ENCODE peak calls at places on chromosomes 2 and 18, in six cellular contexts. D, N, O, T, G and Z are unnamed samples.

GRCh38 chr2:55865095-55865835 is 58.3 kb downstream of the EFEMP1 start:
- DNase-seq in G (peak), T (no peak), N (no peak), O (no peak), D (no peak), Z (peak)

GRCh38 chr2:152602750-152603149 is 114.5 kb downstream of the PRPF40A start:
- DNase-seq in D (no peak), N (no peak), O (no peak), T (no peak), G (no peak), Z (no peak)

GRCh38 chr2:231369580-231370428 is 25.7 kb upstream of the B3GNT7 start:
- DNase-seq in G (no peak), N (peak), O (no peak), T (no peak), D (no peak), Z (no peak)

GRCh38 chr2:37454851-37455762 is 110.7 kb downstream of the QPCT start:
- DNase-seq in T (no peak), D (no peak), N (no peak), O (no peak), G (no peak), Z (no peak)

GRCh38 chr2:152132321-152132720 is 33.5 kb upstream of the CACNB4 start:
- DNase-seq in T (no peak), G (peak), O (no peak), D (no peak), N (no peak), Z (peak)

GRCh38 chr2:171235262-171235881 is 74.7 kb upstream of the TLK1 start:
- DNase-seq in G (no peak), O (no peak), T (no peak), N (no peak), D (no peak), Z (no peak)

GRCh38 chr18:48834421-48835011 is 116.2 kb downstream of the SMAD7 start:
- DNase-seq in G (peak), T (peak), O (peak), N (peak), D (no peak), Z (peak)

GRCh38 chr2:37847792-37848191 is 77.3 kb upstream of the RMDN2 start:
- DNase-seq in G (no peak), O (no peak), T (no peak), N (no peak), D (no peak), Z (no peak)

GRCh38 chr2:142892715-142893114 is 15.3 kb downstream of the KYNU start:
- DNase-seq in N (no peak), D (no peak), T (no peak), O (no peak), G (no peak), Z (no peak)

GRCh38 chr2:70043252-70043875 is 43.9 kb upstream of the PCBP1 start:
- DNase-seq in T (peak), O (no peak), G (no peak), D (no peak), N (no peak), Z (no peak)